ENCODE peak calls at places on chromosomes 3 and 15, in six cellular contexts. One of them, this sample, is unnamed.

GRCh38 chr15:96612917-96613316 is 282.4 kb downstream of the NR2F2 start:
- DNase-seq in mucosa of descending colon: no peak
- DNase-seq in cardiac muscle cell: no peak
- DNase-seq in foreskin fibroblast: no peak
- DNase-seq in tibial nerve: no peak
- DNase-seq in MCF 10A: no peak
- DNase-seq in this sample: no peak

GRCh38 chr3:18111702-18112311 is 313.3 kb downstream of the SATB1 start:
- DNase-seq in foreskin fibroblast: no peak
- DNase-seq in tibial nerve: no peak
- DNase-seq in mucosa of descending colon: no peak
- DNase-seq in cardiac muscle cell: peak; percentile 40
- DNase-seq in MCF 10A: peak; percentile 4
- DNase-seq in this sample: no peak

GRCh38 chr3:57164606-57165573 is at the start of gene IL17RD:
- DNase-seq in tibial nerve: peak; percentile 70
- DNase-seq in foreskin fibroblast: peak; percentile 69
- DNase-seq in MCF 10A: peak; percentile 78
- DNase-seq in mucosa of descending colon: peak; percentile 80
- DNase-seq in cardiac muscle cell: peak; percentile 84
- DNase-seq in this sample: peak; percentile 86

GRCh38 chr3:13706451-13706850 is 157.5 kb downstream of the FBLN2 start:
- DNase-seq in mucosa of descending colon: no peak
- DNase-seq in foreskin fibroblast: no peak
- DNase-seq in tibial nerve: no peak
- DNase-seq in cardiac muscle cell: no peak
- DNase-seq in MCF 10A: no peak
- DNase-seq in this sample: peak; percentile 6

GRCh38 chr3:41202834-41203345 is 3.6 kb downstream of the CTNNB1 start:
- DNase-seq in MCF 10A: peak; percentile 76
- DNase-seq in tibial nerve: no peak
- DNase-seq in foreskin fibroblast: no peak
- DNase-seq in cardiac muscle cell: peak; percentile 73
- DNase-seq in mucosa of descending colon: peak; percentile 29
- DNase-seq in this sample: no peak

GRCh38 chr15:48602358-48603122 is 43.0 kb downstream of the FBN1 start:
- DNase-seq in mucosa of descending colon: no peak
- DNase-seq in foreskin fibroblast: peak; percentile 64
- DNase-seq in MCF 10A: peak; percentile 18
- DNase-seq in tibial nerve: no peak
- DNase-seq in cardiac muscle cell: peak; percentile 90
- DNase-seq in this sample: no peak

GRCh38 chr3:51282931-51283330 is 102.2 kb upstream of the MANF start:
- DNase-seq in tibial nerve: no peak
- DNase-seq in cardiac muscle cell: no peak
- DNase-seq in foreskin fibroblast: no peak
- DNase-seq in MCF 10A: no peak
- DNase-seq in mucosa of descending colon: no peak
- DNase-seq in this sample: no peak

GRCh38 chr3:58260733-58261132 is 23.1 kb downstream of the ABHD6 start:
- DNase-seq in mucosa of descending colon: no peak
- DNase-seq in cardiac muscle cell: no peak
- DNase-seq in tibial nerve: no peak
- DNase-seq in foreskin fibroblast: peak; percentile 27
- DNase-seq in MCF 10A: peak; percentile 22
- DNase-seq in this sample: no peak

GRCh38 chr3:149128856-149129255 is 582 bp upstream of the HPS3 start:
- DNase-seq in cardiac muscle cell: no peak
- DNase-seq in mucosa of descending colon: no peak
- DNase-seq in MCF 10A: no peak
- DNase-seq in foreskin fibroblast: peak; percentile 2
- DNase-seq in tibial nerve: no peak
- DNase-seq in this sample: no peak

GRCh38 chr3:146554168-146554760 is 9.9 kb upstream of the PLSCR1 start:
- DNase-seq in foreskin fibroblast: no peak
- DNase-seq in cardiac muscle cell: peak; percentile 53
- DNase-seq in mucosa of descending colon: no peak
- DNase-seq in MCF 10A: no peak
- DNase-seq in tibial nerve: no peak
- DNase-seq in this sample: no peak

GRCh38 chr3:197393711-197394110 is 95.3 kb upstream of the DLG1 start:
- DNase-seq in MCF 10A: no peak
- DNase-seq in cardiac muscle cell: no peak
- DNase-seq in tibial nerve: no peak
- DNase-seq in foreskin fibroblast: no peak
- DNase-seq in mucosa of descending colon: no peak
- DNase-seq in this sample: no peak

GRCh38 chr3:188164248-188164687 is 10.3 kb downstream of the LPP start:
- DNase-seq in tibial nerve: no peak
- DNase-seq in cardiac muscle cell: no peak
- DNase-seq in MCF 10A: peak; percentile 50
- DNase-seq in mucosa of descending colon: peak; percentile 87
- DNase-seq in foreskin fibroblast: no peak
- DNase-seq in this sample: no peak

GRCh38 chr3:138307896-138308295 is 21.8 kb downstream of the NME9 start:
- DNase-seq in MCF 10A: no peak
- DNase-seq in tibial nerve: no peak
- DNase-seq in cardiac muscle cell: no peak
- DNase-seq in mucosa of descending colon: no peak
- DNase-seq in foreskin fibroblast: no peak
- DNase-seq in this sample: no peak

GRCh38 chr3:47850062-47850802 is 47.3 kb downstream of the DHX30 start:
- DNase-seq in MCF 10A: peak; percentile 35
- DNase-seq in mucosa of descending colon: peak; percentile 19
- DNase-seq in tibial nerve: no peak
- DNase-seq in foreskin fibroblast: peak; percentile 30
- DNase-seq in cardiac muscle cell: peak; percentile 48
- DNase-seq in this sample: no peak
- TF ChIP-seq CTCF in MCF 10A: peak; percentile 40
- TF ChIP-seq CTCF in mucosa of descending colon: no peak
- TF ChIP-seq CTCF in tibial nerve: no peak
- TF ChIP-seq CTCF in foreskin fibroblast: peak; percentile 50
- TF ChIP-seq CTCF in cardiac muscle cell: peak; percentile 52
- TF ChIP-seq CTCF in this sample: no peak

DNA sequence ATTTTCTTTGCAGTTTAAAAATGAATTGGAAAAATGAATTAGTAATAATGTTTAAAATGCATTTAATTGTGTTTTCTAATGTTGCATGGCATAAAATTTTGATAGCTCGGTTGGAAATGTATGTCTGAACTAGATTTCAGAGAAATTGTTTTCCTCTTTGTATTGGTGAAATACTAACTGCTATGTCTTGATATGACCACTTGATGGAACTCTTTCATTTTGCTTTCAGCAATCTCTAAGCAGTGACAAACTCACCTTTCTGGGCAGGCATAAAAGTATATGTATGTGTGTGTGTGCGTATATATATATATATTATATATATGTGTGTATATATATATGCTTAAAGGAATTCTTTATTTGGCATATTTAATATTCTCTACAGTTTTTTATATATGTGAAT is 239.3 kb upstream of the ZNF717 start:
- DNase-seq in cardiac muscle cell: peak; percentile 6
- DNase-seq in tibial nerve: no peak
- DNase-seq in mucosa of descending colon: no peak
- DNase-seq in MCF 10A: no peak
- DNase-seq in foreskin fibroblast: no peak
- DNase-seq in this sample: no peak
- TF ChIP-seq CTCF in cardiac muscle cell: peak; percentile 18
- TF ChIP-seq CTCF in tibial nerve: no peak
- TF ChIP-seq CTCF in mucosa of descending colon: no peak
- TF ChIP-seq CTCF in MCF 10A: peak; percentile 31
- TF ChIP-seq CTCF in foreskin fibroblast: peak; percentile 22
- TF ChIP-seq CTCF in this sample: peak; percentile 53

GRCh38 chr3:107753494-107753893 is 230.7 kb downstream of the BBX start:
- DNase-seq in mucosa of descending colon: peak; percentile 65
- DNase-seq in cardiac muscle cell: peak; percentile 47
- DNase-seq in foreskin fibroblast: no peak
- DNase-seq in tibial nerve: no peak
- DNase-seq in MCF 10A: peak; percentile 63
- DNase-seq in this sample: no peak
- TF ChIP-seq CTCF in mucosa of descending colon: no peak
- TF ChIP-seq CTCF in cardiac muscle cell: peak; percentile 65
- TF ChIP-seq CTCF in foreskin fibroblast: peak; percentile 56
- TF ChIP-seq CTCF in tibial nerve: peak; percentile 38
- TF ChIP-seq CTCF in MCF 10A: peak; percentile 40
- TF ChIP-seq CTCF in this sample: no peak

DNA sequence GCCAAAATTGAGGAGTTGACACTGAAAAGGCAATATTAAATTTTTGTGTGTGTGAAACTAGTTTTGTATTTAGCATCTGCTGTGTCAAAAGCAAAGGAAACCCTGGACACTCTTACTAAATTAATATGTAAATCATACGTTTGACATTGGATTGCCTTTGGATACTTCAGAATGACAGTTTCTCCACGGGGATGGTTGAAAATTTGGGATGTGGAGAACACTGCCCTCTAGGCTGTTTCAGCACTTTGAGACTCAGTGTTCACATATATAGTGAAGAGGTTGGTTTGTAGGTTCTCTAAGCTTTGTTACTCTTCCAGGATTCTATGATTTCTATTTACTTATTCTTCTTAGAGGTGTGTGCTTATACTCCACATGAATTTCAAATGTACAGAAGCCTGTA is 3.0 kb downstream of the ROBO2 start:
- DNase-seq in foreskin fibroblast: peak; percentile 13
- DNase-seq in cardiac muscle cell: no peak
- DNase-seq in MCF 10A: peak; percentile 4
- DNase-seq in mucosa of descending colon: no peak
- DNase-seq in tibial nerve: no peak
- DNase-seq in this sample: no peak
- TF ChIP-seq CTCF in foreskin fibroblast: peak; percentile 19
- TF ChIP-seq CTCF in cardiac muscle cell: no peak
- TF ChIP-seq CTCF in MCF 10A: no peak
- TF ChIP-seq CTCF in mucosa of descending colon: no peak
- TF ChIP-seq CTCF in tibial nerve: no peak
- TF ChIP-seq CTCF in this sample: no peak

DNA sequence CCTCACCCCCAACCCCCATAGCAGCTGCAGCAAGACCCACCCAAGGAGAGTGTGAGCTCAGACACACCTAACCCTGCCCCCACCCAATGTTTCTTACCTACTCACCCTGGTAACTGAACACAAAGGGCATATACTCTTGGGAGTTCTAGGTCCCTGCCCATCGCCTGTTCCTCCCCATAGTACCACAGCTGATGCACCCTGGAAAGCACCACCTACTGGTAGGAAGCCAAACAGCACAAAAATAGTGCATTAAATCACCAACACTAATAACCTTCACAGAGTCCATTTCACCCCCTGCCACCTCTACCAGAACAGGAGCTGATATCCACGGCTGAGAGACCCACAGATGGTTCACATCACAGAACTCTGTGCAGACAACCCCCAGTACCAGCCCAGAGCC is 245.2 kb downstream of the EFHB start:
- DNase-seq in cardiac muscle cell: no peak
- DNase-seq in MCF 10A: peak; percentile 11
- DNase-seq in mucosa of descending colon: no peak
- DNase-seq in tibial nerve: no peak
- DNase-seq in foreskin fibroblast: no peak
- DNase-seq in this sample: no peak
- TF ChIP-seq CTCF in cardiac muscle cell: no peak
- TF ChIP-seq CTCF in MCF 10A: peak; percentile 6
- TF ChIP-seq CTCF in mucosa of descending colon: no peak
- TF ChIP-seq CTCF in tibial nerve: no peak
- TF ChIP-seq CTCF in foreskin fibroblast: no peak
- TF ChIP-seq CTCF in this sample: no peak

GRCh38 chr3:22685598-22685997 is 517.5 kb upstream of the UBE2E2 start:
- DNase-seq in MCF 10A: peak; percentile 45
- DNase-seq in cardiac muscle cell: peak; percentile 3
- DNase-seq in tibial nerve: no peak
- DNase-seq in mucosa of descending colon: no peak
- DNase-seq in foreskin fibroblast: peak; percentile 8
- DNase-seq in this sample: no peak
- TF ChIP-seq CTCF in MCF 10A: peak; percentile 57
- TF ChIP-seq CTCF in cardiac muscle cell: no peak
- TF ChIP-seq CTCF in tibial nerve: no peak
- TF ChIP-seq CTCF in mucosa of descending colon: no peak
- TF ChIP-seq CTCF in foreskin fibroblast: no peak
- TF ChIP-seq CTCF in this sample: no peak

GRCh38 chr3:137039570-137039969 is 81.8 kb downstream of the IL20RB start:
- DNase-seq in mucosa of descending colon: no peak
- DNase-seq in foreskin fibroblast: peak; percentile 10
- DNase-seq in MCF 10A: peak; percentile 47
- DNase-seq in tibial nerve: no peak
- DNase-seq in cardiac muscle cell: peak; percentile 15
- DNase-seq in this sample: no peak

GRCh38 chr3:137041251-137041650 is 83.5 kb downstream of the IL20RB start:
- DNase-seq in MCF 10A: no peak
- DNase-seq in foreskin fibroblast: no peak
- DNase-seq in mucosa of descending colon: no peak
- DNase-seq in tibial nerve: no peak
- DNase-seq in cardiac muscle cell: no peak
- DNase-seq in this sample: no peak

GRCh38 chr3:137032465-137033120 is 74.8 kb downstream of the IL20RB start:
- DNase-seq in foreskin fibroblast: peak; percentile 77
- DNase-seq in mucosa of descending colon: peak; percentile 95
- DNase-seq in cardiac muscle cell: peak; percentile 88
- DNase-seq in MCF 10A: peak; percentile 57
- DNase-seq in tibial nerve: peak; percentile 85
- DNase-seq in this sample: peak; percentile 94

GRCh38 chr3:137035631-137036030 is 77.8 kb downstream of the IL20RB start:
- DNase-seq in mucosa of descending colon: no peak
- DNase-seq in cardiac muscle cell: peak; percentile 29
- DNase-seq in MCF 10A: peak; percentile 31
- DNase-seq in tibial nerve: no peak
- DNase-seq in foreskin fibroblast: no peak
- DNase-seq in this sample: no peak
- TF ChIP-seq CTCF in mucosa of descending colon: no peak
- TF ChIP-seq CTCF in cardiac muscle cell: peak; percentile 41
- TF ChIP-seq CTCF in MCF 10A: no peak
- TF ChIP-seq CTCF in tibial nerve: no peak
- TF ChIP-seq CTCF in foreskin fibroblast: peak; percentile 39
- TF ChIP-seq CTCF in this sample: no peak

GRCh38 chr3:102094523-102094922 is 245.2 kb downstream of the NFKBIZ start:
- DNase-seq in tibial nerve: no peak
- DNase-seq in mucosa of descending colon: no peak
- DNase-seq in foreskin fibroblast: no peak
- DNase-seq in MCF 10A: no peak
- DNase-seq in cardiac muscle cell: no peak
- DNase-seq in this sample: no peak

GRCh38 chr3:102096066-102096465 is 246.8 kb downstream of the NFKBIZ start:
- DNase-seq in tibial nerve: no peak
- DNase-seq in mucosa of descending colon: no peak
- DNase-seq in foreskin fibroblast: no peak
- DNase-seq in MCF 10A: no peak
- DNase-seq in cardiac muscle cell: no peak
- DNase-seq in this sample: no peak

GRCh38 chr3:102099913-102100312 is 250.6 kb downstream of the NFKBIZ start:
- DNase-seq in mucosa of descending colon: no peak
- DNase-seq in foreskin fibroblast: no peak
- DNase-seq in tibial nerve: no peak
- DNase-seq in cardiac muscle cell: no peak
- DNase-seq in MCF 10A: no peak
- DNase-seq in this sample: no peak

GRCh38 chr3:102095383-102095782 is 246.1 kb downstream of the NFKBIZ start:
- DNase-seq in tibial nerve: no peak
- DNase-seq in foreskin fibroblast: no peak
- DNase-seq in cardiac muscle cell: no peak
- DNase-seq in mucosa of descending colon: no peak
- DNase-seq in MCF 10A: no peak
- DNase-seq in this sample: no peak

GRCh38 chr3:102098130-102098885 is 249.0 kb downstream of the NFKBIZ start:
- DNase-seq in MCF 10A: no peak
- DNase-seq in mucosa of descending colon: no peak
- DNase-seq in cardiac muscle cell: no peak
- DNase-seq in tibial nerve: no peak
- DNase-seq in foreskin fibroblast: no peak
- DNase-seq in this sample: no peak
- TF ChIP-seq CTCF in MCF 10A: no peak
- TF ChIP-seq CTCF in mucosa of descending colon: no peak
- TF ChIP-seq CTCF in cardiac muscle cell: no peak
- TF ChIP-seq CTCF in tibial nerve: no peak
- TF ChIP-seq CTCF in foreskin fibroblast: no peak
- TF ChIP-seq CTCF in this sample: no peak

GRCh38 chr3:15820911-15821310 is 23.1 kb upstream of the ANKRD28 start:
- DNase-seq in MCF 10A: no peak
- DNase-seq in foreskin fibroblast: peak; percentile 28
- DNase-seq in cardiac muscle cell: peak; percentile 28
- DNase-seq in mucosa of descending colon: no peak
- DNase-seq in tibial nerve: no peak
- DNase-seq in this sample: no peak
- TF ChIP-seq CTCF in MCF 10A: no peak
- TF ChIP-seq CTCF in foreskin fibroblast: no peak
- TF ChIP-seq CTCF in cardiac muscle cell: no peak
- TF ChIP-seq CTCF in mucosa of descending colon: no peak
- TF ChIP-seq CTCF in tibial nerve: no peak
- TF ChIP-seq CTCF in this sample: no peak